ENCODE peak calls at places on chromosomes 5 and 9, in eight cellular contexts. One of them, this sample, is unnamed.

GRCh38 chr9:135282001-135282731 is 194.7 kb downstream of the OLFM1 start:
- DNase-seq in fibroblast of gingiva: no peak
- DNase-seq in CD4-positive, alpha-beta memory T cell: peak
- DNase-seq in choroid plexus epithelial cell: peak
- DNase-seq in T47D: peak
- DNase-seq in cardiac muscle cell: peak
- DNase-seq in left ventricle myocardium superior: peak
- DNase-seq in ecto neural progenitor cell: no peak
- DNase-seq in this sample: peak

GRCh38 chr5:177443144-177443983 is 3.2 kb upstream of the PRR7 start:
- DNase-seq in choroid plexus epithelial cell: no peak
- DNase-seq in T47D: no peak
- DNase-seq in fibroblast of gingiva: no peak
- DNase-seq in cardiac muscle cell: no peak
- DNase-seq in left ventricle myocardium superior: no peak
- DNase-seq in ecto neural progenitor cell: no peak
- DNase-seq in CD4-positive, alpha-beta memory T cell: no peak
- DNase-seq in this sample: no peak

GRCh38 chr9:37944671-37945481 is 40.9 kb upstream of the SLC25A51 start:
- DNase-seq in fibroblast of gingiva: peak
- DNase-seq in choroid plexus epithelial cell: peak
- DNase-seq in left ventricle myocardium superior: no peak
- DNase-seq in T47D: no peak
- DNase-seq in CD4-positive, alpha-beta memory T cell: no peak
- DNase-seq in cardiac muscle cell: peak
- DNase-seq in ecto neural progenitor cell: no peak
- DNase-seq in this sample: no peak

GRCh38 chr5:1202798-1203185 is 1.4 kb downstream of the SLC6A19 start:
- DNase-seq in CD4-positive, alpha-beta memory T cell: no peak
- DNase-seq in cardiac muscle cell: no peak
- DNase-seq in T47D: no peak
- DNase-seq in left ventricle myocardium superior: no peak
- DNase-seq in choroid plexus epithelial cell: no peak
- DNase-seq in fibroblast of gingiva: no peak
- DNase-seq in ecto neural progenitor cell: no peak
- DNase-seq in this sample: no peak

GRCh38 chr5:155895484-155895883 is 431.5 kb upstream of the SGCD start:
- DNase-seq in left ventricle myocardium superior: no peak
- DNase-seq in T47D: no peak
- DNase-seq in ecto neural progenitor cell: no peak
- DNase-seq in choroid plexus epithelial cell: no peak
- DNase-seq in CD4-positive, alpha-beta memory T cell: no peak
- DNase-seq in fibroblast of gingiva: no peak
- DNase-seq in cardiac muscle cell: no peak
- DNase-seq in this sample: no peak

GRCh38 chr5:75985077-75985476 is 98.1 kb upstream of the SV2C start:
- DNase-seq in CD4-positive, alpha-beta memory T cell: no peak
- DNase-seq in choroid plexus epithelial cell: no peak
- DNase-seq in T47D: no peak
- DNase-seq in ecto neural progenitor cell: no peak
- DNase-seq in cardiac muscle cell: no peak
- DNase-seq in fibroblast of gingiva: no peak
- DNase-seq in left ventricle myocardium superior: no peak
- DNase-seq in this sample: no peak

GRCh38 chr5:133801955-133802751 is 166.3 kb downstream of the C5orf15 start:
- DNase-seq in ecto neural progenitor cell: no peak
- DNase-seq in left ventricle myocardium superior: peak
- DNase-seq in choroid plexus epithelial cell: peak
- DNase-seq in fibroblast of gingiva: peak
- DNase-seq in T47D: no peak
- DNase-seq in cardiac muscle cell: peak
- DNase-seq in CD4-positive, alpha-beta memory T cell: no peak
- DNase-seq in this sample: no peak

GRCh38 chr5:37575541-37576489 is 196.7 kb downstream of the WDR70 start:
- DNase-seq in ecto neural progenitor cell: no peak
- DNase-seq in T47D: no peak
- DNase-seq in fibroblast of gingiva: no peak
- DNase-seq in cardiac muscle cell: peak
- DNase-seq in left ventricle myocardium superior: no peak
- DNase-seq in CD4-positive, alpha-beta memory T cell: no peak
- DNase-seq in choroid plexus epithelial cell: peak
- DNase-seq in this sample: no peak

GRCh38 chr9:6567140-6567591 is 78.4 kb downstream of the GLDC start:
- DNase-seq in cardiac muscle cell: peak
- DNase-seq in CD4-positive, alpha-beta memory T cell: no peak
- DNase-seq in ecto neural progenitor cell: no peak
- DNase-seq in left ventricle myocardium superior: no peak
- DNase-seq in T47D: no peak
- DNase-seq in choroid plexus epithelial cell: peak
- DNase-seq in fibroblast of gingiva: peak
- DNase-seq in this sample: no peak

GRCh38 chr9:109699019-109699418 is 81.0 kb upstream of the PALM2AKAP2 start:
- DNase-seq in choroid plexus epithelial cell: no peak
- DNase-seq in ecto neural progenitor cell: no peak
- DNase-seq in left ventricle myocardium superior: no peak
- DNase-seq in T47D: no peak
- DNase-seq in cardiac muscle cell: no peak
- DNase-seq in fibroblast of gingiva: peak
- DNase-seq in CD4-positive, alpha-beta memory T cell: no peak
- DNase-seq in this sample: no peak

This sample was measured in DND-41.